ENCODE peak calls at places on chromosomes 12 and 14, in eight cellular contexts. M is foreskin keratinocyte, G is uterus, P is PC-3, C is endothelial cell, I is GM10248, T is RWPE1, Y is GM23338. D is an unnamed sample.

GRCh38 chr12:58479403-58479802 is 440.9 kb downstream of the LRIG3 start:
- DNase-seq in M (no peak), G (no peak), P (no peak), C (no peak), I (no peak), T (no peak), Y (no peak), D (no peak)

GRCh38 chr12:93482721-93483120 is 15.4 kb downstream of the MRPL42 start:
- DNase-seq in M (no peak), G (no peak), P (no peak), C (no peak), I (no peak), T (no peak), Y (no peak), D (no peak)

GRCh38 chr12:93279849-93280412 is 97.8 kb upstream of the NUDT4 start:
- DNase-seq in M (no peak), G (no peak), P (peak), C (peak), I (no peak), T (no peak), Y (no peak), D (no peak)

GRCh38 chr12:120588948-120589930 is 8.0 kb upstream of the POP5 start:
- DNase-seq in M (no peak), G (peak), P (no peak), C (no peak), I (no peak), T (no peak), Y (no peak), D (no peak)

GRCh38 chr12:8813963-8814362 is 8.5 kb upstream of the A2ML1 start:
- DNase-seq in M (no peak), G (no peak), P (no peak), C (no peak), I (no peak), T (no peak), Y (peak), D (no peak)

GRCh38 chr14:35368583-35368982 is 36.0 kb downstream of the NFKBIA start:
- DNase-seq in M (no peak), G (no peak), P (no peak), C (no peak), I (no peak), T (no peak), Y (no peak), D (no peak)

GRCh38 chr14:91171291-91171690 is 57.4 kb downstream of the DGLUCY start:
- DNase-seq in M (no peak), G (no peak), P (no peak), C (no peak), I (no peak), T (no peak), Y (no peak), D (no peak)

GRCh38 chr12:69783365-69783764 is 41.7 kb upstream of the MYRFL start:
- DNase-seq in M (peak), G (no peak), P (no peak), C (no peak), I (no peak), T (no peak), Y (no peak), D (no peak)

GRCh38 chr14:74552623-74553022 is 59.1 kb downstream of the ISCA2 start:
- DNase-seq in M (no peak), G (peak), P (no peak), C (no peak), I (no peak), T (no peak), Y (no peak), D (no peak)

GRCh38 chr12:6951551-6952120 is 480 bp downstream of the PTPN6 start:
- DNase-seq in M (no peak), G (no peak), P (no peak), C (no peak), I (no peak), T (no peak), Y (no peak), D (no peak)

GRCh38 chr12:6952121-6952859 is 1.1 kb downstream of the PTPN6 start:
- DNase-seq in M (no peak), G (no peak), P (no peak), C (no peak), I (no peak), T (no peak), Y (no peak), D (no peak)

GRCh38 chr12:6950944-6951540 is at the start of gene PTPN6:
- DNase-seq in M (no peak), G (no peak), P (no peak), C (no peak), I (peak), T (no peak), Y (no peak), D (no peak)

GRCh38 chr12:6949063-6949594 is 2.0 kb upstream of the PTPN6 start:
- DNase-seq in M (no peak), G (no peak), P (no peak), C (no peak), I (no peak), T (no peak), Y (no peak), D (no peak)

DNA sequence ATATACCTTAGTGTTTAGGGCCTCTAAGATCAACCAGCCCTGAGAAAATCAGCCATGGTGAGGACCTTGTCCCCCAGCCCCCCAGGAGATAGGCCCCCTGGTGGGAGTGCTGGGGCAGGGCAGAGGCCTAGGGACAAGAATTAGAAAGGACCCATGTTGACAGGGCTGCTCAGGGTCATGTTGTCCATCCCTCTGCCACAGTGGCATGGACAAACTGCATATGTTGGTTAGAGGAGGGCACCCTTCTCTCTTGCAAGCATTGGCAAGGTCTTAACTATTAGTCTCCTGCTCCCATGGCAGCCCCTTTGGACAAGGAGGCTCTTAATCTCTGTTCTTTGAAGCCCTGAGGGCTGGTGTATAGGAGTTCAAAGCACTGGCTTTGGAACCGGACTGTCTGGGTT is 755 bp upstream of the PTPN6 start:
- DNase-seq in M (no peak), G (no peak), P (no peak), C (peak), I (no peak), T (no peak), Y (no peak), D (no peak)
- TF ChIP-seq CTCF in M (peak), G (no peak), P (no peak), C (peak), I (peak), T (no peak), Y (peak), D (peak)

GRCh38 chr12:121839106-121839992 is 19.3 kb downstream of the HPD start:
- DNase-seq in M (peak), G (peak), P (peak), C (peak), I (peak), T (peak), Y (peak), D (peak)
- TF ChIP-seq CTCF in M (peak), G (peak), P (no peak), C (peak), I (no peak), T (peak), Y (peak), D (peak)

DNA sequence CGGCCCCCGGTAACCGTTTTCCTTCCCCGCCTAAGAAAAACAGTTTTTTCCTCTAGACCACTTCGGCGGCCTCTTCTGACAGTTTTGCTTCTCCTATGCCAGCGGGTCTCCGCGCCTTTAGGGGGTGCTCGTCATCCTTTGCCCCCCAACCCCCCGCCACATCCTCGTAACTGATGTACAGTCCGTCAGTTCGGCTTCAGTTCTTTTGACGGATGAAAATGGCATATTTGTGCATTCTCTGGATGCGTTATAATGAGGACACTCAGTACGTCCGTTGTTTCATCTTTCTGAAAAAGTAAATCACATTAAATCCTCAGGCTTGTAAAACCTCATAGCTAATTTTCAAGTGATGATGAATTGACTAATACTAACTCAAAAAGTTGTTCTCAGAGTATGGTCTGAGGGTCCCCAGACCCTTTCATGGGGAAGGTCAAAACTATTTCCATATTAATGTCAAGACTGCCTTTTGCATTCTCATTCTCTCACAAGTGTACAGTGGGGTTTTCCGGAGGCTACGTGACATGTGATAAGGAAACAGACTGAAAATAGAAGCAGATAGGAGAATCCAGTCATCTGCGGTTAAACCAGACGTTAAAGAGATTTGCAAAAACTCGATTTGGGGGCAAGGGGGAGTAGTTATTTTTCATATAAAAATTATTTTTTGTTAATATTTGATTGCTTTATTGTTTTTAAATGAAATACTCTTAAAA is 829 bp upstream of the NAP1L1 start:
- DNase-seq in M (peak), G (no peak), P (no peak), C (no peak), I (peak), T (no peak), Y (no peak), D (no peak)
- TF ChIP-seq CTCF in M (peak), G (no peak), P (peak), C (no peak), I (peak), T (peak), Y (peak), D (peak)

DNA sequence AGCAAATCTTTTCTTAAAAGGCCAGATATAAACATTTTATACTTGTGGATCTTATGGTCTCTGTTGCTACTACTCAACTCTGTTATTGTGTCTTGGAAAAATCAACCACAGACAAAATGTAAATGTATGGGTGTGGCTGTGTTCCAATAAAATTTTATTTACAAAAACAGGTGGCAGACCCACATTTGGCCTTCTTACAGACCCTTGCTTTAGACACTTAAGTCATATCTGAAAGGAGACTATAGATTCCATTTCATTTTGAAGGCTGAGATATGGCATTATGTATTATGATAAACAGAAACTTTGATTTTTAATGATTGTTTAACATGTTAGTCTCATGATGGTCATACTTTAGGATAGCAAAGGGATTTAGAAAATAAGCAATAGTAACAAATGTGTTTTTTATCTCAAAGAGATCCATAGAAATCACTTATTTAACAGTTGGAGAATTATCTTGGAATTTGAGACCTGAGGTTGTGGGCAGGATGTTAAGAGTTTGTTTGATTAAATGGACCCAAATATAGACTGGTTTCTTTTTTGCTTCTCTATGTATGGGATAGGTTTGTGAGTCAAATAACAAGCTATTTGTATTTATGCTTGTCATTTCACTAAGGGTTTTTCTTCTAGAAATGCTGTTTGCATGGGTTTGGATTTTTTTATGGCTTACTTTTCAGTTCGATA is 51.2 kb downstream of the PPFIBP1 start:
- DNase-seq in M (no peak), G (no peak), P (peak), C (no peak), I (no peak), T (no peak), Y (no peak), D (no peak)
- TF ChIP-seq CTCF in M (no peak), G (no peak), P (no peak), C (no peak), I (no peak), T (no peak), Y (no peak), D (no peak)

GRCh38 chr14:100156776-100157175 is 2.7 kb downstream of the DEGS2 start:
- DNase-seq in M (no peak), G (no peak), P (no peak), C (no peak), I (no peak), T (no peak), Y (no peak), D (no peak)

GRCh38 chr14:100155881-100156645 is 3.4 kb downstream of the DEGS2 start:
- DNase-seq in M (no peak), G (no peak), P (peak), C (no peak), I (no peak), T (no peak), Y (no peak), D (no peak)

GRCh38 chr14:100152091-100152490 is 7.4 kb downstream of the DEGS2 start:
- DNase-seq in M (no peak), G (no peak), P (no peak), C (no peak), I (no peak), T (no peak), Y (no peak), D (no peak)

GRCh38 chr14:100153560-100153959 is 5.9 kb downstream of the DEGS2 start:
- DNase-seq in M (no peak), G (no peak), P (no peak), C (no peak), I (no peak), T (no peak), Y (no peak), D (no peak)

DNA sequence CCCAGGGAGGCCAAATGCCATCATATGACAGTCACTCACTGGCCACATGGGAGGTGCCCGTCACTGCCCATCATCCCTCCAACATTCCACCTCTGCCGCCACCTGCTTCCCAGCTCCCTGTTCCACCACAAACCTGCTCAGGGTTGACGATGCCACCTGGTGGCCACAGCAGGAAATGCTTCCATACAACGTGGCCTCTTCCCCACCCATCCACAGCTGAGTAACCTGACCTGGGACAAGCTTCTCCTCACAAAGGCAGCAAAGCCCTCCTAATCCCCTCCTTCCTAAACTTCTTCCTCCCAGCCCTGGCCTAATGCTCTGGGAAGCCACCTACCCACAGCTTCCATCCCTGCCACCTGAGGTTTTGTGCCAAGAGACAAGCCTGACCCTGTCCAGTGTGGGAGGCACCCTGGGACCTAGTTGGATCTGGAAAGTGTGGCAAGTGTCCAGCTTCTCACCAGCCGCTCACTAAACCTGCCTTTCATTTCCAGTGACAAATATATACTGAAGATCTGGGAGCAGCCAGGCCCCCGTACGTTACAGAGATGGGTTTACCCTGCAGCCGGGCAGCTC is 4.3 kb downstream of the DEGS2 start:
- DNase-seq in M (no peak), G (no peak), P (peak), C (peak), I (no peak), T (peak), Y (peak), D (peak)
- TF ChIP-seq CTCF in M (peak), G (no peak), P (peak), C (peak), I (peak), T (peak), Y (peak), D (peak)

DNA sequence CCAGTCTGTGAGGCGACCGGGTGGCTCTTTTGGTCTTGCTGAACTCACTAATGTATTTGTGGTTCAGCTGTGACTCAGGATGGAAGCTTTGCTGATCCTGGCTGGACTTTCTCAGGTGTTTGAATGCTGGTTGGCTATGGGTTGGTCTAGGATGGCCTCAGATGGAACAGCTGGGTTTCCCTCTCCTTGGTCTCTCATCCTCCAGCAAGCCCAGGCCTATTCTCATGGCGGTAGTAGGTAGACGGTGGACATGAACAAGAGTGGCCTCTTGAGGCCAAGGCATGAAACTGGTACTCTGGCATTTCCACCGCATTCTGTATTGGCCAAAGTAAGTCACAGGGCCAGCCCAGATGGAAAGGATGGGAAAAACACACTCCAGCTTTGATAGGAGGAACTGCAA is 11.8 kb upstream of the POLR3B start:
- DNase-seq in M (peak), G (no peak), P (peak), C (peak), I (no peak), T (peak), Y (peak), D (peak)
- TF ChIP-seq CTCF in M (peak), G (peak), P (peak), C (peak), I (no peak), T (no peak), Y (peak), D (peak)

GRCh38 chr12:4580165-4580773 is 18.3 kb downstream of the DYRK4 start:
- DNase-seq in M (no peak), G (no peak), P (no peak), C (no peak), I (no peak), T (no peak), Y (no peak), D (no peak)

GRCh38 chr12:4584896-4585295 is 22.9 kb downstream of the DYRK4 start:
- DNase-seq in M (no peak), G (no peak), P (no peak), C (no peak), I (no peak), T (no peak), Y (no peak), D (no peak)

GRCh38 chr12:4584281-4584680 is 22.3 kb downstream of the DYRK4 start:
- DNase-seq in M (no peak), G (no peak), P (no peak), C (no peak), I (no peak), T (no peak), Y (peak), D (no peak)

DNA sequence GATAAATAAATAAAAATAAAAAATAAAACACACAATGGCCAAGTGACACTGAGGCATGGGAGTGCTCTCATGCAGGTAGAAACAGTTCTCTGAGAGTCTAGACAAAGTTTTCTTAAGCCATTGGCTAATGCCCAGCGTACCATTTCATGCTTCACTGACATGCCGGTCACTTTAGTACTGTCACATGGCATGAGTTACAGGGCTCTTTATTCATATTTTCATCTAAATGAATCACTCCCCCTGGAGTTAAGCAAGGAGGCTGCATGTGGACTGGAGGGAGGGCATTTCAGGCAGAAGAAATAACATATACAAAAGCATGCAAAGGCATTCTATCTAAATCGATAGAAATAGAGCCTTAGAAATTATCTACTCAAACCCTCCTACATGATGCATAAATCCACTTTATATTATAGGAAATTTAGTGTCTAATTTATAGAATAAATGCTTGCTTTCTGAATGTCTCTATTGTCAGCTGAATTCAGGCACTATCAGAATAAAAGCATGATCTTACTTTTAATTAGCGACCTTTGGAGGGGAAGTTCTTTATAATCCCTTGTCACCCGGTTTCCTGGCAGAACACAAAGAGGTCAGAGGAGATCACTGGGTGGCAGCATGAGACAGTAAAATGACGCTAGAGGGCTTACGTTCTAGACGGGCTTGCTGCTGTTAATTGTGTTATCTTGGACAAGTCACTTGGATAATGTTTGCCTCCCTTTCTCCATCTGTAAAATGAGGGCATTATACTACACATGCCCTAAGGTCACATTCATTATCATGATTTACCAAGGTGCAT is 17.5 kb downstream of the DYRK4 start:
- DNase-seq in M (no peak), G (no peak), P (peak), C (no peak), I (peak), T (no peak), Y (peak), D (no peak)
- TF ChIP-seq CTCF in M (peak), G (no peak), P (no peak), C (no peak), I (peak), T (no peak), Y (peak), D (peak)